ENCODE peak calls at places on chromosomes 3 and 15, in eight cellular contexts. P is A549, E is endothelial cell of umbilical vein, G is HCT116, D is H1, H is K562, T is HepG2, C is GM12878. R is an unnamed sample.

GRCh38 chr3:159253860-159254259 is 452.0 kb downstream of the MFSD1 start:
- DNase-seq in P (no peak), E (peak; percentile 13), G (no peak), D (no peak), H (no peak), T (no peak), C (no peak), R (no peak)

GRCh38 chr15:50907866-50908208 is 646 bp upstream of the AP4E1 start:
- DNase-seq in P (peak; percentile 53), E (peak; percentile 62), G (peak; percentile 15), D (no peak), H (peak; percentile 53), T (peak; percentile 44), C (no peak), R (peak; percentile 72)

GRCh38 chr3:118991775-118992174 is 42.9 kb downstream of the IGSF11 start:
- DNase-seq in P (no peak), E (no peak), G (no peak), D (no peak), H (no peak), T (no peak), C (no peak), R (no peak)

GRCh38 chr3:123328851-123329635 is 119.8 kb downstream of the ADCY5 start:
- DNase-seq in P (peak; percentile 53), E (peak; percentile 52), G (peak; percentile 37), D (no peak), H (peak; percentile 65), T (peak; percentile 28), C (no peak), R (peak; percentile 64)

GRCh38 chr15:51966192-51966591 is 5.4 kb downstream of the LEO1 start:
- DNase-seq in P (no peak), E (no peak), G (no peak), D (no peak), H (no peak), T (no peak), C (no peak), R (no peak)

GRCh38 chr3:10702961-10703740 is 112.9 kb upstream of the SLC6A11 start:
- DNase-seq in P (no peak), E (peak; percentile 15), G (peak; percentile 44), D (peak; percentile 38), H (peak; percentile 89), T (no peak), C (no peak), R (peak; percentile 11)

GRCh38 chr3:124639406-124640237 is 90.6 kb upstream of the UMPS start:
- DNase-seq in P (no peak), E (no peak), G (no peak), D (no peak), H (no peak), T (no peak), C (peak; percentile 77), R (no peak)

GRCh38 chr15:56832125-56832524 is 86.3 kb upstream of the TCF12 start:
- DNase-seq in P (peak; percentile 41), E (peak; percentile 8), G (no peak), D (no peak), H (no peak), T (no peak), C (no peak), R (no peak)

GRCh38 chr3:8980756-8981257 is 17.5 kb upstream of the RAD18 start:
- DNase-seq in P (no peak), E (no peak), G (no peak), D (no peak), H (no peak), T (no peak), C (no peak), R (no peak)

GRCh38 chr3:152348436-152349177 is 79.9 kb downstream of the MBNL1 start:
- DNase-seq in P (no peak), E (peak; percentile 56), G (no peak), D (no peak), H (no peak), T (no peak), C (no peak), R (no peak)

GRCh38 chr3:187522293-187522692 is 147.9 kb downstream of the SST start:
- DNase-seq in P (no peak), E (no peak), G (no peak), D (no peak), H (peak; percentile 29), T (no peak), C (no peak), R (no peak)

DNA sequence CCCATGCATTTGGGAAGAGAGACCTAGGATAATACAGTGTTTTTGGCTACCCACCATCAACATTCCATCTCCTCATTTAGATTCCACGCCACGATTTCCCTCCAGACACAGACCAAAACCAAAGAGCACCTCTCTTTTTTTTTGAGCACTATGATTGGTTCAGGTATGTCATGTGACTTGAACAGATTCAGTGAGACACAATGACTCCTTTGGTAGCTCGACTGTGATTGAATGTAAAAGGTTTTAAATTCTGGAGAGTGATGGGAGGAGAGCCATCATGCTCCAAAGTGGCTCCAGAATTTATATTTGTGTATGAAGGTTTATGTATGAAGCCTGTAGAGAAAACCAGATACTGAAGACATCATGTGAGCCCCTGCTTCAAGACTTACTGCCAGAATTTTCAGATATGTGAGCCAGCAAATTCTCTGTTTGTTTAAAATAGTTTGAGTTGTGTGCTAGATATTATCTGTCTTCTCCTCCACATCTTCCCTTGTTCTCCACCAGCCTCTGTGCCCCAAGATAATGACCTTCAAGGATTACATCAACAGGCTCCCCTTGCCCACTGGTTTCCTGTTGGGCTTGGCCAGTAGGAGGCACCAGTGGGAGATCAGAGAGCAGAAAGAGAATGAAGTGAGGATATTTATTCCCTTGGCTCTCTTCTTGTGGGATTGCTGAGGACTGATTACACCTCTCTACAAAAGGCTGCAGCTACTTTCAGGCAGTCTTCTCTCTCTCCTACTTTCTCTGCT is 12.5 kb downstream of the MYD88 start:
- DNase-seq in P (no peak), E (no peak), G (no peak), D (no peak), H (peak; percentile 67), T (no peak), C (no peak), R (peak; percentile 26)
- TF ChIP-seq CTCF in P (no peak), E (no peak), G (no peak), D (peak; percentile 45), H (peak; percentile 70), T (peak; percentile 20), C (no peak), R (peak; percentile 27)

GRCh38 chr3:47379488-47379899 is 1.3 kb upstream of the PTPN23 start:
- DNase-seq in P (no peak), E (no peak), G (no peak), D (no peak), H (peak; percentile 16), T (peak; percentile 79), C (no peak), R (no peak)

GRCh38 chr3:47381317-47382157 is 716 bp downstream of the PTPN23 start:
- DNase-seq in P (peak; percentile 85), E (peak; percentile 90), G (peak; percentile 70), D (peak; percentile 60), H (peak; percentile 91), T (peak; percentile 80), C (peak; percentile 45), R (peak; percentile 93)

GRCh38 chr3:47380026-47380600 is 708 bp upstream of the PTPN23 start:
- DNase-seq in P (no peak), E (no peak), G (no peak), D (no peak), H (no peak), T (no peak), C (no peak), R (no peak)

GRCh38 chr3:47378869-47379268 is 2.0 kb upstream of the PTPN23 start:
- DNase-seq in P (no peak), E (no peak), G (no peak), D (no peak), H (no peak), T (no peak), C (no peak), R (no peak)

DNA sequence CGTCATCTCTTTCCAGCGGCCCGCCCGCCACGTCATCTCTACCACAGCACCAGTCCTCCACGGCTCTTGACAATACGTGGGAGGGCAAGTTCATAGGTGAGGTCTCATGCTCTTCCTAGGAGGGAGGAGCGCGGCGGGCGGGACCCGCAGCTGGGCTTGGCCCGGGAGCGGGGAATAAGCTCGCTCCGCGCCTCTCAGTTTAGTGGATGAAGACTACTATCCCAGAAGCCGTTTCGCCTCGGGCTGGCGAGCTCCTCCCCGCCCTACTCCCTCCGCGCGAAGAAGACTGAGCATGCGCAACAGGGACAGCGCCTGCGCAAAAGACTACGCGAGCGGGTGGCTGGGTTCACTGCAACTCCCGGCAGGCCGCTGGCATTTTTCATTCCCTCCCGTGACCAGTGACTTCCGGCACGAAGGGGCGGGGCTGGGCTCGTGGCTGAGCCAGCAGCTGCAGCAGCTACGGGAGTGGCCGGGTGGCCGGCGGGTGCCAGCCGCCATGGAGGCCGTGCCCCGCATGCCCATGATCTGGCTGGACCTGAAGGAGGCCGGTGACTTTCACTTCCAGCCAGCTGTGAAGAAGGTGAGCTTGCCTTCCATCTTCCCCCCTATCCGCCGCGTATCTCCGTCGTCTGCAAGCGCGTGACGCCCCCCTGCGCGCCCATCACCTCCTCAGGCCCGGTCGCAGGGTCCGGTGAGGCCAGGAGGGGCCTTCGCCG is at the start of gene PTPN23:
- DNase-seq in P (peak; percentile 97), E (peak; percentile 100), G (peak; percentile 97), D (peak; percentile 96), H (peak; percentile 99), T (peak; percentile 97), C (peak; percentile 97), R (peak; percentile 98)
- TF ChIP-seq POLR2A in P (peak; percentile 75), E (peak; percentile 96), G (peak; percentile 13), D (peak; percentile 95), H (peak; percentile 92), T (peak; percentile 91), C (peak; percentile 84), R (peak; percentile 89)

DNA sequence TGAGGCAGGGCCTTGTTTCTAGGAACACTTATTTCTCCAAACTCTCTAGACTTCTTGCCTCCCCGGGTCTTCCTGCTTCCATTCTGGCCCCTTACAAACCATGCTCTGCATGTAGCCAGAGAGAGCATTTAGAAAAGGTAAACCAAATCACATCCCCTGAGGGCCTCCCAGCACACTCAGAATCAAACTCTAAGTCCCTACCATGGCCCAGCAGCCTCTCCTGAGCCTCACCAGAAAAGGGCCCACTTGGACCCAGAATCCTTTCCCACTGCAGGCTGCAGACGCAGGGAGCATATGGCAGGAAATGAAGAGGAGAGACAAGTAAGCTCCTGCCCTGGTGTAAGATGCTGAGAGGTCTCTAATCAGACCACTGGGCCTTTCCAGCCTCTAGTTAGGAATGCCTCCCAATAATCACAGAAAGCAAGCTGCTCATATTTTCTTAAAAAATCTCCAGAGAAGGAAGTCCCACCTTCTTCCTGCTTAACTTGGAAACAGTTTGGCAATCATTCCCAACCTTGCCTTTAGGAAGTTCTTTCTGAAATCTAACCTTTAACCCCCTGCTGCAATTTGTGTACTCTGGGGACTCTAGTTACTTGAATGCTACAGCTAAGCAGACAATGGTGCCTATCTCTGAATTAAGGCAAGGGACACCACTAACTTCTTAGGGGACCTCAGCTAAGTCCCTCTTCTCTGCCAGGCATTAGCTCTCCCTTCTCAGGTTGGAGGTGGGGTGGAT is 4.2 kb downstream of the AMOTL2 start:
- DNase-seq in P (no peak), E (peak; percentile 59), G (no peak), D (no peak), H (no peak), T (no peak), C (no peak), R (no peak)
- TF ChIP-seq MAX in P (no peak), E (no peak), G (no peak), D (no peak), H (no peak), T (no peak), C (no peak), R (no peak)

DNA sequence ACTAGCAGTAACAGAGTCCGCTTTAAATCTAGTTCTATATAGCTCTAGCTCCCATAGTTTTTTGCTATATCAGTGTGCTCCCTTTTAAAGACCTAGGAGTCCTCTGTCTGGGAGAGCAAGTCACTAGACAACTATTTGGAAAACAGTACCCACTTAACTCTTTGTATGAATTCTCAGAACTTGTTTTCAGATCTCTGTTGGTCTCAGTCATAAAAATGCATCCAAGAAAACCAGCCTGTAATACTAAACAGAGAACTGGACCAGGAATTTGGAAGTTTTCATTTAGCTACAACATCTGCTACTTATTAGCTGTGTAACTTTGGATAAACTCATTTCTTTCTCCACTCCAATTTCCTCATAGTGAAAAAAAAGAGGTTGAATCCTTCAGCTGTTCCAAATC is 56.9 kb upstream of the C3orf49 start:
- DNase-seq in P (no peak), E (no peak), G (no peak), D (no peak), H (no peak), T (no peak), C (no peak), R (no peak)
- TF ChIP-seq CTCF in P (no peak), E (no peak), G (no peak), D (no peak), H (no peak), T (no peak), C (no peak), R (no peak)